ENCODE peak calls at places on chromosome 17, in eight cellular contexts. L is NCI-H187; W is nephron progenitor cell; G is M059J; R is stimulated activated CD4-positive, alpha-beta T cell treated with anti-CD3 and anti-CD28 coated beads, Interleukin-1b, Interleukin-23, amount 100 ng/mL, for 1 hour; X is T-helper 22 cell; U is neuronal stem cell; M is NCI-H446. I is an unnamed sample.

GRCh38 chr17:82788206-82789001 is 36.5 kb downstream of the TBCD start:
- DNase-seq in R (no peak), X (no peak), U (no peak), G (no peak), W (no peak), L (peak), M (no peak), I (no peak)

GRCh38 chr17:81366648-81367047 is 28.6 kb upstream of the BAHCC1 start:
- DNase-seq in L (no peak), G (no peak), W (no peak), R (no peak), M (no peak), X (no peak), U (no peak), I (no peak)

GRCh38 chr17:1351275-1351674 is 48.7 kb downstream of the YWHAE start:
- DNase-seq in U (no peak), M (no peak), G (no peak), L (no peak), X (no peak), W (no peak), R (no peak), I (no peak)

GRCh38 chr17:63440127-63440769 is 5.9 kb downstream of the CYB561 start:
- DNase-seq in R (peak), G (no peak), U (no peak), L (no peak), M (no peak), X (no peak), W (no peak), I (no peak)

GRCh38 chr17:1030684-1031557 is 34.0 kb downstream of the TIMM22 start:
- DNase-seq in U (no peak), X (no peak), M (no peak), G (no peak), L (no peak), W (no peak), R (no peak), I (no peak)

GRCh38 chr17:73559532-73559931 is 84.7 kb downstream of the SDK2 start:
- DNase-seq in W (no peak), M (no peak), R (no peak), G (no peak), L (no peak), X (no peak), U (no peak), I (no peak)

GRCh38 chr17:82486186-82487084 is 27.9 kb downstream of the NARF start:
- DNase-seq in G (no peak), L (no peak), W (no peak), R (no peak), X (no peak), U (no peak), M (no peak), I (no peak)

GRCh38 chr17:16371742-16372141 is 9.1 kb upstream of the UBB start:
- DNase-seq in L (no peak), G (peak), R (no peak), U (no peak), X (no peak), W (no peak), M (no peak), I (peak)

GRCh38 chr17:41456206-41456605 is 11.0 kb downstream of the KRT32 start:
- DNase-seq in U (no peak), G (peak), W (no peak), M (no peak), R (no peak), X (no peak), L (no peak), I (no peak)

GRCh38 chr17:49739662-49740271 is 24.2 kb downstream of the FAM117A start:
- DNase-seq in M (no peak), G (peak), W (no peak), U (no peak), R (peak), L (peak), X (peak), I (no peak)

GRCh38 chr17:72843591-72843990 is 248.9 kb downstream of the SLC39A11 start:
- DNase-seq in L (no peak), G (no peak), U (no peak), R (no peak), X (no peak), W (no peak), M (no peak), I (no peak)

GRCh38 chr17:80018917-80019651 is 16.6 kb downstream of the TBC1D16 start:
- DNase-seq in X (no peak), L (no peak), R (no peak), M (no peak), G (no peak), U (no peak), W (no peak), I (no peak)

GRCh38 chr17:39782481-39782880 is 44.7 kb downstream of the GRB7 start:
- DNase-seq in U (no peak), W (no peak), X (no peak), L (no peak), M (no peak), G (no peak), R (no peak), I (peak)

I was measured in brain microvascular endothelial cell.